ENCODE peak calls at places on chromosomes 12 and 14, in six cellular contexts. One of them, this sample, is unnamed.

GRCh38 chr12:29731556-29731955 is 52.2 kb downstream of the TMTC1 start:
- DNase-seq in CD8-positive, alpha-beta memory T cell: no peak
- DNase-seq in heart left ventricle: no peak
- DNase-seq in right cardiac atrium: no peak
- DNase-seq in cardiac muscle cell: no peak
- DNase-seq in transverse colon: no peak
- DNase-seq in this sample: no peak

GRCh38 chr12:66137937-66138336 is 7.4 kb upstream of the LLPH start:
- DNase-seq in CD8-positive, alpha-beta memory T cell: no peak
- DNase-seq in right cardiac atrium: no peak
- DNase-seq in cardiac muscle cell: no peak
- DNase-seq in transverse colon: no peak
- DNase-seq in heart left ventricle: no peak
- DNase-seq in this sample: no peak

GRCh38 chr12:46546634-46547273 is 174.2 kb upstream of the SLC38A2 start:
- DNase-seq in transverse colon: no peak
- DNase-seq in cardiac muscle cell: no peak
- DNase-seq in heart left ventricle: no peak
- DNase-seq in CD8-positive, alpha-beta memory T cell: no peak
- DNase-seq in right cardiac atrium: no peak
- DNase-seq in this sample: no peak

GRCh38 chr12:77133566-77133965 is 68.2 kb upstream of the E2F7 start:
- DNase-seq in cardiac muscle cell: peak; percentile 74
- DNase-seq in heart left ventricle: peak; percentile 28
- DNase-seq in right cardiac atrium: peak; percentile 41
- DNase-seq in CD8-positive, alpha-beta memory T cell: no peak
- DNase-seq in transverse colon: peak; percentile 11
- DNase-seq in this sample: no peak

GRCh38 chr14:84749191-84749945 is 780.6 kb upstream of the FLRT2 start:
- DNase-seq in transverse colon: no peak
- DNase-seq in CD8-positive, alpha-beta memory T cell: no peak
- DNase-seq in cardiac muscle cell: peak; percentile 2
- DNase-seq in right cardiac atrium: no peak
- DNase-seq in heart left ventricle: no peak
- DNase-seq in this sample: no peak

GRCh38 chr12:112686373-112686772 is 105.2 kb upstream of the RPH3A start:
- DNase-seq in cardiac muscle cell: peak; percentile 8
- DNase-seq in transverse colon: no peak
- DNase-seq in right cardiac atrium: no peak
- DNase-seq in heart left ventricle: no peak
- DNase-seq in CD8-positive, alpha-beta memory T cell: no peak
- DNase-seq in this sample: no peak

GRCh38 chr12:89451876-89452275 is 72.7 kb downstream of the GALNT4 start:
- DNase-seq in cardiac muscle cell: peak; percentile 90
- DNase-seq in transverse colon: peak; percentile 25
- DNase-seq in CD8-positive, alpha-beta memory T cell: no peak
- DNase-seq in heart left ventricle: peak; percentile 57
- DNase-seq in right cardiac atrium: peak; percentile 39
- DNase-seq in this sample: peak; percentile 76

GRCh38 chr14:106802413-106803364 is 1276.3 kb downstream of the TMEM121 start:
- DNase-seq in right cardiac atrium: no peak
- DNase-seq in CD8-positive, alpha-beta memory T cell: no peak
- DNase-seq in heart left ventricle: no peak
- DNase-seq in transverse colon: peak; percentile 52
- DNase-seq in cardiac muscle cell: no peak
- DNase-seq in this sample: no peak

GRCh38 chr14:48937796-48938195 is 648.4 kb downstream of the RPS29 start:
- DNase-seq in CD8-positive, alpha-beta memory T cell: no peak
- DNase-seq in cardiac muscle cell: peak; percentile 12
- DNase-seq in heart left ventricle: no peak
- DNase-seq in transverse colon: no peak
- DNase-seq in right cardiac atrium: no peak
- DNase-seq in this sample: no peak

GRCh38 chr12:6716874-6717437 is 6.9 kb upstream of the COPS7A start:
- DNase-seq in transverse colon: no peak
- DNase-seq in right cardiac atrium: no peak
- DNase-seq in cardiac muscle cell: no peak
- DNase-seq in heart left ventricle: no peak
- DNase-seq in CD8-positive, alpha-beta memory T cell: no peak
- DNase-seq in this sample: no peak

GRCh38 chr14:53953002-53953827 is 3.4 kb downstream of the BMP4 start:
- DNase-seq in transverse colon: peak; percentile 78
- DNase-seq in cardiac muscle cell: peak; percentile 94
- DNase-seq in heart left ventricle: peak; percentile 89
- DNase-seq in CD8-positive, alpha-beta memory T cell: no peak
- DNase-seq in right cardiac atrium: peak; percentile 88
- DNase-seq in this sample: peak; percentile 71

GRCh38 chr12:84793558-84794367 is 118.8 kb downstream of the SLC6A15 start:
- DNase-seq in cardiac muscle cell: no peak
- DNase-seq in heart left ventricle: peak; percentile 17
- DNase-seq in transverse colon: no peak
- DNase-seq in right cardiac atrium: no peak
- DNase-seq in CD8-positive, alpha-beta memory T cell: no peak
- DNase-seq in this sample: no peak

GRCh38 chr12:26153421-26154154 is 28.8 kb upstream of the BHLHE41 start:
- DNase-seq in transverse colon: no peak
- DNase-seq in right cardiac atrium: no peak
- DNase-seq in heart left ventricle: peak; percentile 30
- DNase-seq in CD8-positive, alpha-beta memory T cell: no peak
- DNase-seq in cardiac muscle cell: peak; percentile 92
- DNase-seq in this sample: peak; percentile 81

GRCh38 chr12:27870939-27871338 is 90.9 kb upstream of the MANSC4 start:
- DNase-seq in transverse colon: no peak
- DNase-seq in cardiac muscle cell: peak; percentile 76
- DNase-seq in CD8-positive, alpha-beta memory T cell: no peak
- DNase-seq in right cardiac atrium: no peak
- DNase-seq in heart left ventricle: no peak
- DNase-seq in this sample: no peak

GRCh38 chr12:15393995-15394394 is 71.7 kb downstream of the PTPRO start:
- DNase-seq in transverse colon: no peak
- DNase-seq in cardiac muscle cell: no peak
- DNase-seq in heart left ventricle: no peak
- DNase-seq in CD8-positive, alpha-beta memory T cell: no peak
- DNase-seq in right cardiac atrium: no peak
- DNase-seq in this sample: no peak

GRCh38 chr14:58362798-58363412 is 32.8 kb upstream of the TOMM20L start:
- DNase-seq in right cardiac atrium: no peak
- DNase-seq in transverse colon: no peak
- DNase-seq in CD8-positive, alpha-beta memory T cell: peak; percentile 14
- DNase-seq in cardiac muscle cell: peak; percentile 45
- DNase-seq in heart left ventricle: no peak
- DNase-seq in this sample: no peak

GRCh38 chr12:4412462-4412861 is 33.0 kb upstream of the FGF23 start:
- DNase-seq in CD8-positive, alpha-beta memory T cell: no peak
- DNase-seq in cardiac muscle cell: no peak
- DNase-seq in heart left ventricle: no peak
- DNase-seq in right cardiac atrium: no peak
- DNase-seq in transverse colon: no peak
- DNase-seq in this sample: no peak

DNA sequence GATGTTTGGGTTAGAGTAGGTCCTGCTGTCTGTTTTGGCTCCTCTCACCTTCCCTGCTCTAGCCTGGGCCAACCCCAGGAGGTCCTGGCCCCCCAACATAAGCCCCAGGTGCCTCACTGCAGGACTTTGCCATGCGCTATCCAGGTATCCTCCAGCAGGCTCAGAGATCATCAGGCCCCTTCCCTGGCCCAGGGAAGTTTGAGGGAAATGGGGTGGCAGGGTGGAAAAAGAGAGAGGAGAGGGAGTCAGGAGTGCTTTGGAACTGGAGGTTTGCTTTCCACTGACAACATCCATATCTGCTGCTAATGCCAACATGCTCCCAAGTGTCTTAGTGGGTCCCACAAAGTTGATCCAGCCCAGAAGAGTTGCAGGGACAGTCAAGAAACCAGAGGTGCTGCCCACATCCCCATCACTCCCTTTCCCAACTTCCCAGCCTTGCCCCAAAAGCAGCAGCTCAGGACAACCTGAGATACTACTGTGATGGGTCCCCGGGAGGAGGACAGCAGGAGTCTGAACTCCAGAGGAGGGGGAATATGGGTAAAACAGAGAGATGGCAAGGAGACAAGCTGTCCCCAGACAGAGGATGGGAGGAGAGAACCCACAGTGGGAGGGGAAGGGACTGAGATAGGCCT is 677 bp downstream of the TNS2 start:
- DNase-seq in heart left ventricle: no peak
- DNase-seq in CD8-positive, alpha-beta memory T cell: no peak
- DNase-seq in transverse colon: peak; percentile 7
- DNase-seq in right cardiac atrium: no peak
- DNase-seq in cardiac muscle cell: no peak
- DNase-seq in this sample: peak; percentile 24
- H3K4me3 ChIP-seq in heart left ventricle: peak overlapping the region; percentile 65
- H3K4me3 ChIP-seq in CD8-positive, alpha-beta memory T cell: no peak overlapping the region
- H3K4me3 ChIP-seq in transverse colon: peak overlapping the region; percentile 44
- H3K4me3 ChIP-seq in right cardiac atrium: peak overlapping the region; percentile 72
- H3K4me3 ChIP-seq in cardiac muscle cell: no peak overlapping the region
- H3K4me3 ChIP-seq in this sample: peak overlapping the region; percentile 36

GRCh38 chr12:132259364-132259871 is 70.0 kb downstream of the GALNT9 start:
- DNase-seq in heart left ventricle: no peak
- DNase-seq in right cardiac atrium: no peak
- DNase-seq in CD8-positive, alpha-beta memory T cell: no peak
- DNase-seq in cardiac muscle cell: peak; percentile 40
- DNase-seq in transverse colon: no peak
- DNase-seq in this sample: no peak
- H3K9me3 ChIP-seq in heart left ventricle: no peaks in the 10 kb centered on the region
- H3K9me3 ChIP-seq in right cardiac atrium: no peaks in the 10 kb centered on the region
- H3K9me3 ChIP-seq in CD8-positive, alpha-beta memory T cell: no peaks in the 10 kb centered on the region
- H3K9me3 ChIP-seq in cardiac muscle cell: no peaks in the 10 kb centered on the region
- H3K9me3 ChIP-seq in transverse colon: no peaks in the 10 kb centered on the region
- H3K9me3 ChIP-seq in this sample: no peaks in the 10 kb centered on the region

DNA sequence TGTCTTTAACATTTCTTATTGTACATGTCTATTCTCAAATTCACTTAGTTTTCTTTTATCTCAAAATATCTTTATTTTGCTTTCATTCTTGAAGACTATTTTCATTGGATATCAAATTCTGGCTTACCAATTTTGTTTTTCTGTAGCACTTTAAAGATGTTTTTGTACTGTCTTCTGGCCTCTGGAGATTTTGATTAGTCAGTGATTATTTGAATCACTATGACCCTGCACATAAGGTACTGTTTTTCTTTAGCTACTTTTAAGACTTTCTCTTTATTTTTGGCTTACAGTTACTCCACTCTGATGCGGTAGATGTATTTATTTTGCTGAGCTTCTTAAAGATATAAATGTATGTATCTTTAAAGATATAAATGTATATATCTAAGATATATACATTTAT is 49.6 kb downstream of the MYRFL start:
- DNase-seq in cardiac muscle cell: no peak
- DNase-seq in heart left ventricle: no peak
- DNase-seq in right cardiac atrium: no peak
- DNase-seq in transverse colon: no peak
- DNase-seq in CD8-positive, alpha-beta memory T cell: no peak
- DNase-seq in this sample: no peak
- H3K4me1 ChIP-seq in cardiac muscle cell: no peaks in the 10 kb centered on the region
- H3K4me1 ChIP-seq in heart left ventricle: peaks cover 5% of the 10 kb centered on the region
- H3K4me1 ChIP-seq in right cardiac atrium: peaks cover 1% of the 10 kb centered on the region
- H3K4me1 ChIP-seq in transverse colon: peaks cover 5% of the 10 kb centered on the region
- H3K4me1 ChIP-seq in CD8-positive, alpha-beta memory T cell: no peaks in the 10 kb centered on the region
- H3K4me1 ChIP-seq in this sample: no peaks in the 10 kb centered on the region

DNA sequence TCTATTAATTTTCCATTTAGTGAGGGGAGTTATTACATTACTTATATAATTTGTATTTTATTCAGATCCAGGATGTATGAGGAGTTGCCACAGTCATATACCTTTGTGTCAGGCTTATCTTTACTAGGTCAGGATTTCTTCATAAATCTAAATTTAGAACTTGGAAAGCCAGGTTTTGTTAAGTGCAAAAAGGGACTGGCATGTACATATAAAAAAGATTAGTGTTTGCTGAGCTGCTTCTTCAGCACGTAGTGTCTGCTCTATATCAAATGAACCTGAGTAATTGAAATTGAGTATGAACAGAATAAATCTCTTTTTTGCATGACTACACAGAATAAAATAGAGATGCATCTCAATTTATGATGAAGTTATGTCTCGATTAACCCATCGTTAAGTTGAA is 157.4 kb downstream of the NUBPL start:
- DNase-seq in cardiac muscle cell: no peak
- DNase-seq in right cardiac atrium: no peak
- DNase-seq in transverse colon: no peak
- DNase-seq in heart left ventricle: no peak
- DNase-seq in CD8-positive, alpha-beta memory T cell: no peak
- DNase-seq in this sample: no peak
- H3K4me3 ChIP-seq in cardiac muscle cell: no peak overlapping the region
- H3K4me3 ChIP-seq in right cardiac atrium: no peak overlapping the region
- H3K4me3 ChIP-seq in transverse colon: no peak overlapping the region
- H3K4me3 ChIP-seq in heart left ventricle: no peak overlapping the region
- H3K4me3 ChIP-seq in CD8-positive, alpha-beta memory T cell: no peak overlapping the region
- H3K4me3 ChIP-seq in this sample: no peak overlapping the region

DNA sequence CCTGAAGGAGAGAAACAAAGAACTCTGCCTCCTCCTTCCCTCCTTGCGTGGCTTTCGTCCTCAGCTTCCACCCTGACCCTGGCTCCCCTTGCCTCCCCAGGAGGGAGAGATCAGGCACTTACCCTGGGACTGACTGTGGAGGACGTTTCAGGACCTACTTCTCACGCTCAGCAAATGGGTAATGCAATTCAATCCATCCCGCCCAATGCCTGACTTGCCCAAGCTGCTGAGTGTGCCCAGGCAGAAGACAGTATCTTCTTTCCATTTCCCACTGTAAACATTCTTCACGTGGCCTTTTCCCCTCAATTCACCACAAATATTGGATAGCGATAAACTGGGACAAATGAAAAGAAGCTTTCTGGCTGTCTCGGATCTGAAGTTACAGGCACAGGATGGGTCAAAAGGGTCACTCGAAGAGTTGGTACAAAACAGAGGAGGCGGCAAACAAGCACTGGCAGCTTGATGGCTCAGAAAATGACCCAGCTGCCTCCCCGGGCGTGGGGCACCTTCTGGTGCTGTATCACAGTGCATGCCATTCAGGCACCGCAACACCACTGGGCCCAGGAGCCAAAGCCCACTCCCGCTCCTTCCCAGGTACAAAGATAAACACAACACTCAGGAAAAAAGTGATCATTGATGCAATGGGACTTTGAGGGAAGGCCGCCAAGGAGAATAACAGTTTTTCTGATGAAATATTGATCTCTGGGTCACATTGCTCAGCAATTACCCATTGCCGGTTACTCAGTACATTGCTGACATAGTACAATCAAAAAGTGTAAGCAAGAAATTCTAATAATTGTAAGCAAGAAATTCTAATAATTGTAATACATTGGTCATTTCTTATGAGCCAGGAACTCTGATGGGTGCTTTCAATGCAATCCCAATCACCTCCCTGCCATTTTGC is 65.8 kb downstream of the TRIM9 start:
- DNase-seq in cardiac muscle cell: peak; percentile 31
- DNase-seq in right cardiac atrium: no peak
- DNase-seq in heart left ventricle: no peak
- DNase-seq in transverse colon: no peak
- DNase-seq in CD8-positive, alpha-beta memory T cell: no peak
- DNase-seq in this sample: no peak
- H3K9me3 ChIP-seq in cardiac muscle cell: no peaks in the 10 kb centered on the region
- H3K9me3 ChIP-seq in right cardiac atrium: no peaks in the 10 kb centered on the region
- H3K9me3 ChIP-seq in heart left ventricle: no peaks in the 10 kb centered on the region
- H3K9me3 ChIP-seq in transverse colon: no peaks in the 10 kb centered on the region
- H3K9me3 ChIP-seq in CD8-positive, alpha-beta memory T cell: no peaks in the 10 kb centered on the region
- H3K9me3 ChIP-seq in this sample: no peaks in the 10 kb centered on the region